ENCODE peak calls at places on chromosomes 1 and 21, in eight cellular contexts. H is H9, F is OCI-LY7, Y is PC-3, N is endothelial cell of umbilical vein, C is hepatocyte, M is K562, G is MM.1S. B is an unnamed sample.

GRCh38 chr1:92439291-92439690 is 47.4 kb downstream of the GFI1 start:
- DNase-seq in G (no peak), H (no peak), N (no peak), C (no peak), Y (no peak), M (no peak), F (no peak), B (no peak)

GRCh38 chr1:162856260-162856659 is 4.7 kb downstream of the CCDC190 start:
- DNase-seq in G (peak; percentile 62), N (peak; percentile 91), M (no peak), F (no peak), Y (peak; percentile 99), H (no peak), C (no peak), B (no peak)

GRCh38 chr1:16970132-16970910 is 10.1 kb downstream of the MFAP2 start:
- DNase-seq in Y (no peak), C (no peak), H (no peak), G (no peak), N (no peak), F (no peak), M (no peak), B (no peak)

GRCh38 chr1:56644064-56644940 is 812 bp upstream of the PRKAA2 start:
- DNase-seq in F (no peak), G (no peak), C (peak; percentile 7), Y (peak; percentile 47), N (peak; percentile 66), H (no peak), M (no peak), B (peak; percentile 66)

GRCh38 chr1:81670286-81670685 is 130.4 kb upstream of the ADGRL2 start:
- DNase-seq in G (no peak), M (no peak), H (no peak), N (peak; percentile 98), Y (peak; percentile 96), F (no peak), C (peak; percentile 71), B (no peak)

GRCh38 chr1:241269116-241269515 is 87.9 kb downstream of the RGS7 start:
- DNase-seq in F (no peak), Y (peak; percentile 52), C (no peak), G (no peak), H (peak; percentile 58), M (peak; percentile 3), N (no peak), B (peak; percentile 22)

GRCh38 chr21:37564341-37564923 is 197.9 kb downstream of the DYRK1A start:
- DNase-seq in M (peak; percentile 93), N (peak; percentile 98), C (peak; percentile 91), F (no peak), Y (peak; percentile 99), H (peak; percentile 64), G (peak; percentile 93), B (peak; percentile 21)

GRCh38 chr1:181778630-181779285 is 282.8 kb downstream of the ZNF648 start:
- DNase-seq in M (no peak), Y (no peak), G (no peak), F (no peak), N (no peak), H (no peak), C (peak; percentile 44), B (peak; percentile 59)

GRCh38 chr1:196160066-196160795 is 448.0 kb downstream of the KCNT2 start:
- DNase-seq in G (no peak), N (no peak), F (no peak), M (no peak), C (no peak), H (no peak), Y (peak; percentile 43), B (no peak)

DNA sequence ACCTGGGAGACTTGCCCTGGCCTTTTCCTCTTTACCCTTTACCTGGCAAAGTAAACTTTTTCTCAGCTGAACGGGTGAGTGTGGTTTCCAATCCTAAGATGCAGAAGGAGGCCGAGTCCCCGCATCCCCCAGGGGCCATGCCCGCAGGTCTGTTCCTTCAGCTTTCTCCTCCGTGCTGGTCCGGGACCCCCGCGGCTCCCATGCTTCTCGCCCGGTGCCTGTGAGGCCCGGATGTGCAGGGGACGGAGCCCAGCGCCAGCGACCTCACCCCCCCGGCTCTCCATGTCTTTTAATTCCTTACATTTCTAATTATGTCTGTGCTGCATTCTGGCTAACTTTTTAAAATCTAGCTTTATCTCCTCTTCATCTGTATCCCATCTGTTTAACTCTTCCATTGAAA is 21.5 kb upstream of the SCYL3 start:
- DNase-seq in N (no peak), Y (no peak), M (no peak), F (no peak), H (no peak), C (no peak), G (no peak), B (no peak)
- H2AFZ ChIP-seq in N (no peak overlapping the region), Y (peak overlapping the region; percentile 50), M (no peak overlapping the region), F (no peak overlapping the region), H (no peak overlapping the region), C (no peak overlapping the region), G (peak overlapping the region; percentile 4), B (no peak overlapping the region)

DNA sequence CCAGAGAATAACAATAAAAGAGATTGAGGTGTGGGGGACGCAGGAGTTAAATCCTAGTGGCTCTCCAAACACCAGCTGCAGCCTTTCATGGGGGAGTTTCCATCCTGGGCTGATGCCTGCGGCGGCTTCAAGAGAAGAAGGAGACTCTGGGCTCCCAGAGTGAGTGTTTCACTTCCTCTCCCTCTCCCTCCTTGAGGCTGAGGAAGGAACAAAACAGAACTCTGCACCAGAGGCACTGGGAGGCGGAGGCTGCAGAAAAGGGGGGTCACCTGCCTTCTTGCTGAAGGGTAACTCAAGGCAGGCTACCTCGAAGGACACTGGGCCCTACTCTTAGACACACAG is 25.2 kb downstream of the SEC16B start:
- DNase-seq in C (no peak), H (no peak), M (no peak), G (no peak), Y (no peak), N (no peak), F (no peak), B (no peak)
- TF ChIP-seq CTCF in C (no peak), H (no peak), M (no peak), G (no peak), Y (no peak), N (no peak), F (no peak), B (no peak)

GRCh38 chr1:25245809-25246599 is 1.2 kb downstream of the RSRP1 start:
- DNase-seq in H (no peak), G (no peak), F (peak; percentile 31), M (peak; percentile 63), C (peak; percentile 26), N (peak; percentile 40), Y (peak; percentile 44), B (peak; percentile 31)
- H2AFZ ChIP-seq in H (no peak overlapping the region), G (no peak overlapping the region), F (no peak overlapping the region), M (peak overlapping the region; percentile 89), C (no peak overlapping the region), N (no peak overlapping the region), Y (no peak overlapping the region), B (no peak overlapping the region)

GRCh38 chr1:167409183-167409582 is 109.1 kb downstream of the CD247 start:
- DNase-seq in C (no peak), Y (peak; percentile 56), N (no peak), M (peak; percentile 16), G (no peak), H (no peak), F (peak; percentile 59), B (no peak)
- TF ChIP-seq CTCF in C (peak; percentile 21), Y (peak; percentile 64), N (no peak), M (peak; percentile 32), G (peak; percentile 39), H (peak; percentile 65), F (peak; percentile 79), B (peak; percentile 32)

DNA sequence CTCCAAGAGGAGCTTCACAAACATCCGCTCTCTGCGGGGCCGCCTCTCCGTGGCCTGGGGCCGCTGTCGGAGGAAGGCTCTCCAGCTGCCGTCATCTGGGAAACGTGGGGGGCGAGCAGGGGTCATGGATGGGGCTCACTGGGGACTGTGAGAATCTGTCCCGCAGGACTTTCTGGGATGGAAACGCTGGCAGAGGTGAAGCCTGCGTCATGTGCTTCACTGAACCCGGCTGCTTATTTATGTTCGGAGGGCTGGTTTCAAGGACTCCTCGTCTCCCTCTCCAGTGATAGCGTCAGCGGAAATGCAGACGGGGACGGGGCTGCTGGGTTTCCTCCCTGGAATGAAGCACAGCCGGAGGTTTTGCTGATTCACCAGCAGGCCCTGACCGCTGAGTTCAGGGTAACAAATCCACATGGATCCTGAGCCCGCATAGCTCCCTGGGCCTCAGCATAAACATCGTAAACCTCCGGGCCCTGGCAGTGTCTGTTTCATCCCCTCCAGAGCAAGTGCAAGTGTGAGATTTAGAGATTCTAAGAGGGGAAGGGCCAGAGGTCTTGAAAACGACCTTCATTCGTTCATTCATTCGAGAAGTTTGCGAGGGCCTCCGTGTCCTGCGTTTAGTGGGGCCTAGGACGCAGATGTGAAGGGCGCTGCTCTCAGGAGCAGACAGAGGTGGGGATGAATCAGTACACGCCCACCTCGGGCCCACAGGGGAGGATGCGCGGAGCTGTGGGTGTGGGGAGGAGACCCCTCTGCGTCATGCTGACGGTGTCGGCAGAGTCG is 7.0 kb upstream of the POFUT2 start:
- DNase-seq in H (peak; percentile 74), F (no peak), G (no peak), C (peak; percentile 92), N (peak; percentile 98), Y (peak; percentile 92), M (peak; percentile 31), B (no peak)
- H2AFZ ChIP-seq in H (no peak overlapping the region), F (no peak overlapping the region), G (no peak overlapping the region), C (no peak overlapping the region), N (no peak overlapping the region), Y (peak overlapping the region; percentile 45), M (peak overlapping the region; percentile 54), B (no peak overlapping the region)

GRCh38 chr1:226181996-226182714 is 4.4 kb downstream of the ACBD3 start:
- DNase-seq in F (peak; percentile 62), N (peak; percentile 46), G (no peak), Y (peak; percentile 78), C (peak; percentile 49), H (peak; percentile 32), M (peak; percentile 79), B (peak; percentile 33)
- TF ChIP-seq CTCF in F (peak; percentile 79), N (peak; percentile 37), G (peak; percentile 20), Y (peak; percentile 78), C (peak; percentile 27), H (peak; percentile 50), M (peak; percentile 63), B (peak; percentile 44)

GRCh38 chr1:237444120-237444790 is 402.3 kb downstream of the RYR2 start:
- DNase-seq in M (no peak), Y (no peak), F (no peak), N (no peak), C (no peak), G (no peak), H (no peak), B (no peak)
- H2AFZ ChIP-seq in M (no peak overlapping the region), Y (no peak overlapping the region), F (no peak overlapping the region), N (no peak overlapping the region), C (no peak overlapping the region), G (no peak overlapping the region), H (no peak overlapping the region), B (no peak overlapping the region)

DNA sequence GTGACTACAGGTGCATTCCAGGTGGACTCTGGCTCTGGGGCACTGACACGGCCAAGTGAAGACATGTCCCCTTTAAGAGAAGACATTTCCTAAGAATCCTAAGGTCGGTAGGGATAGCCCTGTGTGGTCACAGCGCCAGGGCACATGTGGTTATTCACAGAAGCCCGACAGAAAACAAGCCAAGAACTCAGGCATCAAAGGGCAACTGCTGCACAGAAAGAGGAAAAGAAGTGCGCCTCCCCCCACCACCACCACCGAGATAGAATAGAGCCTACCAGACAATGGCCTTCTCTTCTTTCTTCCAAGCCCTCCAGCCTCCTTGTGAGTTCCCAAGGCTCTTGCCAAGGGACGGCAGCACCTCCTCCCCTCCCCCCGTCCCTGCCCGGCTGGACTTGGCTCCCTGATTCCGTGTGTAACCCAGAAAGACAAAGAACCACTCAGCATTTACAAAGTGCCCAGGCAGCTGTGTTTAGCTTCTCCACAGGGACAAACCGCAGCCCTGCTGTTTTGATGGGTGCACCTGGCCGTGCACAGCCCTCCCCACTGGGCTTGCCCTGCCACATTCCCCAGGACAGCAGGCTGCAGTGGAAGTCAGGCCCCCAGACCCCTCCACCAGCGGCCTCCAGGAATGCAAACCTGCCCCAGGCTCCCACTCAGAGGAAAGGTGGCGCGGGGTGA is 30.2 kb downstream of the TMPRSS2 start:
- DNase-seq in F (peak; percentile 29), M (no peak), N (no peak), C (no peak), G (peak; percentile 92), Y (no peak), H (peak; percentile 73), B (peak; percentile 67)
- TF ChIP-seq CTCF in F (no peak), M (no peak), N (no peak), C (no peak), G (peak; percentile 9), Y (no peak), H (no peak), B (no peak)

B was measured in neural progenitor cell.